ENCODE peak calls at places on chromosomes 6 and 20, in eight cellular contexts. One of them, this sample, is unnamed. For H3K4me1, the result is how much of the 10 kb centered on the place peaks cover.

GRCh38 chr20:2485662-2486061 is 15.1 kb upstream of the SNRPB start:
- DNase-seq in GM23338: no peak
- DNase-seq in SK-N-SH: no peak
- DNase-seq in hepatocyte: no peak
- DNase-seq in neural progenitor cell: no peak
- DNase-seq in HCT116: no peak
- DNase-seq in OCI-LY7: no peak
- DNase-seq in MM.1S: no peak
- DNase-seq in this sample: no peak

GRCh38 chr6:163324928-163325784 is 89.4 kb upstream of the QKI start:
- DNase-seq in hepatocyte: peak
- DNase-seq in HCT116: no peak
- DNase-seq in MM.1S: no peak
- DNase-seq in OCI-LY7: no peak
- DNase-seq in GM23338: no peak
- DNase-seq in neural progenitor cell: no peak
- DNase-seq in SK-N-SH: no peak
- DNase-seq in this sample: peak

GRCh38 chr6:39335780-39336541 is 13.5 kb upstream of the KCNK16 start:
- DNase-seq in hepatocyte: no peak
- DNase-seq in SK-N-SH: no peak
- DNase-seq in neural progenitor cell: no peak
- DNase-seq in OCI-LY7: no peak
- DNase-seq in MM.1S: peak
- DNase-seq in HCT116: no peak
- DNase-seq in GM23338: no peak
- DNase-seq in this sample: no peak

GRCh38 chr6:23420659-23421350 is 705.2 kb upstream of the NRSN1 start:
- DNase-seq in hepatocyte: no peak
- DNase-seq in MM.1S: no peak
- DNase-seq in neural progenitor cell: no peak
- DNase-seq in GM23338: no peak
- DNase-seq in OCI-LY7: no peak
- DNase-seq in SK-N-SH: no peak
- DNase-seq in HCT116: no peak
- DNase-seq in this sample: peak

GRCh38 chr20:34583524-34583923 is 25.0 kb downstream of the MAP1LC3A start:
- DNase-seq in GM23338: no peak
- DNase-seq in MM.1S: no peak
- DNase-seq in SK-N-SH: no peak
- DNase-seq in HCT116: no peak
- DNase-seq in hepatocyte: no peak
- DNase-seq in OCI-LY7: no peak
- DNase-seq in neural progenitor cell: no peak
- DNase-seq in this sample: no peak

GRCh38 chr20:58483470-58483869 is 31.7 kb downstream of the APCDD1L start:
- DNase-seq in neural progenitor cell: no peak
- DNase-seq in OCI-LY7: no peak
- DNase-seq in hepatocyte: no peak
- DNase-seq in SK-N-SH: no peak
- DNase-seq in MM.1S: no peak
- DNase-seq in GM23338: no peak
- DNase-seq in HCT116: no peak
- DNase-seq in this sample: no peak

GRCh38 chr6:1346556-1347186 is 34.8 kb downstream of the FOXQ1 start:
- DNase-seq in GM23338: no peak
- DNase-seq in HCT116: no peak
- DNase-seq in SK-N-SH: no peak
- DNase-seq in MM.1S: no peak
- DNase-seq in neural progenitor cell: no peak
- DNase-seq in hepatocyte: no peak
- DNase-seq in OCI-LY7: no peak
- DNase-seq in this sample: no peak

GRCh38 chr6:168700880-168701279 is 259.9 kb downstream of the SMOC2 start:
- DNase-seq in SK-N-SH: no peak
- DNase-seq in HCT116: no peak
- DNase-seq in OCI-LY7: no peak
- DNase-seq in hepatocyte: no peak
- DNase-seq in GM23338: no peak
- DNase-seq in neural progenitor cell: no peak
- DNase-seq in MM.1S: no peak
- DNase-seq in this sample: no peak

GRCh38 chr6:157534991-157535353 is 154.0 kb downstream of the ZDHHC14 start:
- DNase-seq in neural progenitor cell: no peak
- DNase-seq in OCI-LY7: no peak
- DNase-seq in hepatocyte: no peak
- DNase-seq in SK-N-SH: no peak
- DNase-seq in GM23338: peak
- DNase-seq in MM.1S: no peak
- DNase-seq in HCT116: no peak
- DNase-seq in this sample: no peak

GRCh38 chr6:106560966-106561740 is 68.1 kb downstream of the RTN4IP1 start:
- DNase-seq in SK-N-SH: no peak
- DNase-seq in MM.1S: no peak
- DNase-seq in OCI-LY7: no peak
- DNase-seq in HCT116: no peak
- DNase-seq in hepatocyte: peak
- DNase-seq in neural progenitor cell: no peak
- DNase-seq in GM23338: no peak
- DNase-seq in this sample: no peak

GRCh38 chr6:165636415-165637048 is 26.5 kb downstream of the PDE10A start:
- DNase-seq in OCI-LY7: no peak
- DNase-seq in hepatocyte: no peak
- DNase-seq in SK-N-SH: no peak
- DNase-seq in MM.1S: no peak
- DNase-seq in neural progenitor cell: peak
- DNase-seq in GM23338: peak
- DNase-seq in HCT116: no peak
- DNase-seq in this sample: no peak

GRCh38 chr20:44552950-44553908 is 29.1 kb upstream of the PKIG start:
- DNase-seq in GM23338: no peak
- DNase-seq in OCI-LY7: no peak
- DNase-seq in hepatocyte: peak
- DNase-seq in SK-N-SH: no peak
- DNase-seq in neural progenitor cell: no peak
- DNase-seq in MM.1S: no peak
- DNase-seq in HCT116: no peak
- DNase-seq in this sample: peak

DNA sequence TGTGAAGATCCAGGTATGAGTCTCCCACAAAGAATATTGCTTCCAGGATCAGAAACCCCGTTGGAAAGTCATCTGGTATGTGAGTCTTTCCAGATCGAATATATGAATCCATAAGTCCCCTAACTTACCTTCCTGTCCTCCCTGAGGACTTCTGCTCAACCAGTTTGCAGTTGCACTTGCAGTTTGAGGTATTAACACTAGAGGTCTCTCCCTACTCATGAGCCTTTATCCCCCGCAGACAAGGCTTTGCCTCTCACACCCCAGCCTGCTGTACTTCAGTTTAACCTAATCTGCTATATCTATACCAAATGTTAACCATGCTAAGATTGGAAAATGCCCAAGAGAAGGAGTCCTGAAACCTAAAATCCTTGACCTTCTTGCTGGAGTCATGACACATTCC is 135.3 kb upstream of the DEFB112 start:
- DNase-seq in MM.1S: no peak
- DNase-seq in neural progenitor cell: peak
- DNase-seq in hepatocyte: peak
- DNase-seq in SK-N-SH: peak
- DNase-seq in OCI-LY7: no peak
- DNase-seq in HCT116: no peak
- DNase-seq in GM23338: peak
- DNase-seq in this sample: no peak
- TF ChIP-seq CTCF in MM.1S: peak
- TF ChIP-seq CTCF in neural progenitor cell: peak
- TF ChIP-seq CTCF in hepatocyte: peak
- TF ChIP-seq CTCF in SK-N-SH: peak
- TF ChIP-seq CTCF in OCI-LY7: peak
- TF ChIP-seq CTCF in HCT116: no peak
- TF ChIP-seq CTCF in GM23338: peak
- TF ChIP-seq CTCF in this sample: peak

DNA sequence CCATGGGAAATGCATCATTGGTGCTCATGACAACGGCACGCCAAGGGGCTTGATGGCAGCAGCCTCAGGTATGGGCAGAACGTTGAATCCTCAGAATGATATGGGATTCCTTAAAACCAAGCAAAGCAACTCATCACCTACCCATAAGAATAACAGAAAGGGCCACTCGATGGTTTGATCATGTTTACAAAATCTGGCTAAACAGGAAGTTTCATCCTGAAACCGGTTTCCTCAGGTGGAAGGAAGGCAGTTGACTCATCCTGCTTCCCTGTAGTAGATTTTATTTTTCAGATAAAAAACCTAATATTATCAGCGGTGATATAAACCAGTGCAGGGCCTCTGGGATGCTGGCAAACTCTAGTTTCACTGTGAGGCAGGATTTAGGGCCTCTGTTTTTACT is 136.9 kb upstream of the AGPAT4 start:
- DNase-seq in neural progenitor cell: no peak
- DNase-seq in hepatocyte: no peak
- DNase-seq in GM23338: no peak
- DNase-seq in SK-N-SH: no peak
- DNase-seq in OCI-LY7: no peak
- DNase-seq in MM.1S: no peak
- DNase-seq in HCT116: no peak
- DNase-seq in this sample: peak
- H3K4me1 ChIP-seq in neural progenitor cell: under half
- H3K4me1 ChIP-seq in hepatocyte: under half
- H3K4me1 ChIP-seq in GM23338: under half
- H3K4me1 ChIP-seq in SK-N-SH: under half
- H3K4me1 ChIP-seq in OCI-LY7: under half
- H3K4me1 ChIP-seq in MM.1S: under half
- H3K4me1 ChIP-seq in HCT116: under half
- H3K4me1 ChIP-seq in this sample: under half

GRCh38 chr6:128482642-128483041 is 37.8 kb downstream of the PTPRK start:
- DNase-seq in neural progenitor cell: peak
- DNase-seq in HCT116: no peak
- DNase-seq in OCI-LY7: no peak
- DNase-seq in hepatocyte: no peak
- DNase-seq in MM.1S: no peak
- DNase-seq in GM23338: peak
- DNase-seq in SK-N-SH: no peak
- DNase-seq in this sample: no peak

GRCh38 chr6:128491041-128491642 is 29.3 kb downstream of the PTPRK start:
- DNase-seq in neural progenitor cell: peak
- DNase-seq in hepatocyte: no peak
- DNase-seq in MM.1S: no peak
- DNase-seq in OCI-LY7: no peak
- DNase-seq in GM23338: peak
- DNase-seq in HCT116: peak
- DNase-seq in SK-N-SH: no peak
- DNase-seq in this sample: peak

GRCh38 chr6:128483472-128484135 is 36.8 kb downstream of the PTPRK start:
- DNase-seq in MM.1S: no peak
- DNase-seq in OCI-LY7: no peak
- DNase-seq in SK-N-SH: no peak
- DNase-seq in GM23338: no peak
- DNase-seq in hepatocyte: no peak
- DNase-seq in neural progenitor cell: no peak
- DNase-seq in HCT116: no peak
- DNase-seq in this sample: no peak

GRCh38 chr6:128487746-128488145 is 32.7 kb downstream of the PTPRK start:
- DNase-seq in SK-N-SH: no peak
- DNase-seq in GM23338: no peak
- DNase-seq in HCT116: no peak
- DNase-seq in neural progenitor cell: no peak
- DNase-seq in hepatocyte: no peak
- DNase-seq in OCI-LY7: no peak
- DNase-seq in MM.1S: no peak
- DNase-seq in this sample: no peak

DNA sequence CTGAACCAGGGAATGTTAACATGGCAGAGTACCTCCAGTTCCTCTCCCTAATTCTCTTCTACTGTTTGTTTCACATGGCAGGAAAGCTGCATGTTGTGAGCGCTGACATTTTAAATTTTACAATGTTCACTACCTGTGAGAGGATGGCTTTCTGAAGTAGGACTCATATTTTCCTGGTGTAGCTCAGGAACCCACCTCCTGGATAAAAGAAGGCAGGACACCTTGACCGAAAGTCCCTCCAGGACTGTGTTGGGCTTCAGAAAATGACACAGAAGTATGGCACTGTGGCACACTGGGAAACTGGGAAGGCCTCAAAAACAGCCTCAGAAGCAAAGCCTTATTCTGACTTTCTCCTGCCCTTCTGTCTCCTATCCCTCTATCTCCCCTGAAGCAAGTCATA is 33.3 kb downstream of the PTPRK start:
- DNase-seq in hepatocyte: peak
- DNase-seq in HCT116: no peak
- DNase-seq in MM.1S: no peak
- DNase-seq in SK-N-SH: no peak
- DNase-seq in neural progenitor cell: no peak
- DNase-seq in GM23338: peak
- DNase-seq in OCI-LY7: no peak
- DNase-seq in this sample: peak
- TF ChIP-seq EZH2phosphoT487 in hepatocyte: no peak
- TF ChIP-seq EZH2phosphoT487 in HCT116: no peak
- TF ChIP-seq EZH2phosphoT487 in MM.1S: no peak
- TF ChIP-seq EZH2phosphoT487 in SK-N-SH: no peak
- TF ChIP-seq EZH2phosphoT487 in neural progenitor cell: no peak
- TF ChIP-seq EZH2phosphoT487 in GM23338: no peak
- TF ChIP-seq EZH2phosphoT487 in OCI-LY7: no peak
- TF ChIP-seq EZH2phosphoT487 in this sample: no peak

GRCh38 chr20:9616455-9616805 is 102.0 kb downstream of the LAMP5 start:
- DNase-seq in HCT116: no peak
- DNase-seq in GM23338: peak
- DNase-seq in MM.1S: no peak
- DNase-seq in hepatocyte: no peak
- DNase-seq in SK-N-SH: no peak
- DNase-seq in OCI-LY7: no peak
- DNase-seq in neural progenitor cell: no peak
- DNase-seq in this sample: no peak

GRCh38 chr20:9615766-9616454 is 101.5 kb downstream of the LAMP5 start:
- DNase-seq in HCT116: no peak
- DNase-seq in OCI-LY7: peak
- DNase-seq in neural progenitor cell: no peak
- DNase-seq in SK-N-SH: no peak
- DNase-seq in hepatocyte: no peak
- DNase-seq in MM.1S: peak
- DNase-seq in GM23338: no peak
- DNase-seq in this sample: no peak

GRCh38 chr20:9615118-9615517 is 100.7 kb downstream of the LAMP5 start:
- DNase-seq in GM23338: no peak
- DNase-seq in hepatocyte: no peak
- DNase-seq in SK-N-SH: no peak
- DNase-seq in MM.1S: no peak
- DNase-seq in OCI-LY7: no peak
- DNase-seq in neural progenitor cell: no peak
- DNase-seq in HCT116: no peak
- DNase-seq in this sample: no peak

GRCh38 chr20:9617062-9617461 is 102.7 kb downstream of the LAMP5 start:
- DNase-seq in neural progenitor cell: peak
- DNase-seq in HCT116: peak
- DNase-seq in OCI-LY7: peak
- DNase-seq in GM23338: peak
- DNase-seq in MM.1S: peak
- DNase-seq in hepatocyte: peak
- DNase-seq in SK-N-SH: peak
- DNase-seq in this sample: peak

DNA sequence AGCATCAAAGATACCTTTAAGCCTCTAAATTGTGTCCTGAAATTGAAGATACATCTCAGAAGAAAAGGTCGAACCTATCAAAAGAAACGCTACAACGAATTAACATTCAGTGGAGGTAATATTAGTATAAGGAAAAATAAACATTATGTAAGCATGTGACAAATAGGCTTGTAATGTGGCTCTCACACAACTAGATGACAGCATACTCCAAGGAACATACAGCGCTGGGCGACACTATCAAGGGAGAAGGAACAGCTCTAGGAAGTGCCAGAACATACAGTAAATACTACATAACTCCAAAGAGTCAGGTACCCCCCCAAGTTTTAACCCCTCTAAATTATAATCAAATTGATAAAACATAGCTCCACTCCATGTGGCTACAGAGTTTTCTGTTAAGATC is 103.5 kb downstream of the LAMP5 start:
- DNase-seq in MM.1S: peak
- DNase-seq in OCI-LY7: no peak
- DNase-seq in neural progenitor cell: peak
- DNase-seq in SK-N-SH: peak
- DNase-seq in GM23338: peak
- DNase-seq in hepatocyte: peak
- DNase-seq in HCT116: peak
- DNase-seq in this sample: peak
- TF ChIP-seq CTCF in MM.1S: peak
- TF ChIP-seq CTCF in OCI-LY7: peak
- TF ChIP-seq CTCF in neural progenitor cell: peak
- TF ChIP-seq CTCF in SK-N-SH: peak
- TF ChIP-seq CTCF in GM23338: peak
- TF ChIP-seq CTCF in hepatocyte: peak
- TF ChIP-seq CTCF in HCT116: peak
- TF ChIP-seq CTCF in this sample: peak